ENCODE peak calls at places on chromosome 21, in eight cellular contexts. M, V, I, P, Q, N, T and O are unnamed samples.

GRCh38 chr21:45938811-45939520 is 42.6 kb upstream of the COL6A1 start:
- DNase-seq in M (no peak), V (no peak), I (no peak), P (no peak), Q (no peak), N (no peak), T (no peak), O (no peak)

GRCh38 chr21:44965251-44966022 is 25.6 kb downstream of the SLX9 start:
- DNase-seq in M (no peak), V (peak), I (no peak), P (no peak), Q (peak), N (peak), T (no peak), O (peak)

GRCh38 chr21:41425954-41426655 is at the start of gene MX1:
- DNase-seq in M (peak), V (peak), I (peak), P (peak), Q (no peak), N (no peak), T (peak), O (peak)

GRCh38 chr21:37341254-37341960 is 25.2 kb upstream of the DYRK1A start:
- DNase-seq in M (no peak), V (no peak), I (no peak), P (no peak), Q (no peak), N (no peak), T (no peak), O (no peak)

GRCh38 chr21:41316641-41317392 is at the start of gene FAM3B:
- DNase-seq in M (peak), V (no peak), I (no peak), P (no peak), Q (no peak), N (no peak), T (no peak), O (no peak)

GRCh38 chr21:26280715-26281310 is 110.2 kb upstream of the APP start:
- DNase-seq in M (no peak), V (peak), I (no peak), P (no peak), Q (no peak), N (no peak), T (no peak), O (no peak)

GRCh38 chr21:44353200-44353970 is at the start of gene TRPM2:
- DNase-seq in M (no peak), V (no peak), I (peak), P (no peak), Q (no peak), N (peak), T (peak), O (peak)

GRCh38 chr21:45128613-45129226 is 54.3 kb downstream of the ADARB1 start:
- DNase-seq in M (no peak), V (peak), I (peak), P (peak), Q (no peak), N (peak), T (peak), O (peak)

GRCh38 chr21:31366825-31367224 is 22.8 kb upstream of the TIAM1 start:
- DNase-seq in M (no peak), V (peak), I (no peak), P (no peak), Q (no peak), N (no peak), T (no peak), O (no peak)

GRCh38 chr21:34875830-34876229 is 173.3 kb downstream of the RUNX1 start:
- DNase-seq in M (no peak), V (no peak), I (no peak), P (no peak), Q (no peak), N (no peak), T (no peak), O (no peak)

GRCh38 chr21:43762303-43763128 is 13.6 kb downstream of the CSTB start:
- DNase-seq in M (no peak), V (no peak), I (no peak), P (no peak), Q (no peak), N (no peak), T (no peak), O (no peak)

GRCh38 chr21:15744926-15745325 is 15.1 kb downstream of the USP25 start:
- DNase-seq in M (no peak), V (no peak), I (no peak), P (no peak), Q (no peak), N (no peak), T (no peak), O (no peak)

GRCh38 chr21:33075596-33076195 is 5.8 kb downstream of the OLIG1 start:
- DNase-seq in M (no peak), V (no peak), I (no peak), P (no peak), Q (no peak), N (no peak), T (no peak), O (no peak)

GRCh38 chr21:38916214-38916964 is 110.7 kb downstream of the ETS2 start:
- DNase-seq in M (no peak), V (no peak), I (no peak), P (no peak), Q (no peak), N (no peak), T (no peak), O (no peak)

GRCh38 chr21:25984538-25984937 is 186.0 kb downstream of the APP start:
- DNase-seq in M (no peak), V (no peak), I (no peak), P (no peak), Q (no peak), N (no peak), T (no peak), O (no peak)

GRCh38 chr21:42586406-42586805 is 67.0 kb upstream of the PDE9A start:
- DNase-seq in M (no peak), V (no peak), I (no peak), P (no peak), Q (no peak), N (no peak), T (no peak), O (no peak)

GRCh38 chr21:33816148-33816547 is 99.5 kb downstream of the ATP5PO start:
- DNase-seq in M (no peak), V (no peak), I (no peak), P (no peak), Q (no peak), N (no peak), T (no peak), O (no peak)

GRCh38 chr21:43866659-43867331 is 1.8 kb downstream of the AGPAT3 start:
- DNase-seq in M (no peak), V (no peak), I (peak), P (peak), Q (no peak), N (no peak), T (no peak), O (peak)

GRCh38 chr21:41847066-41847804 is 31.9 kb downstream of the PRDM15 start:
- DNase-seq in M (no peak), V (no peak), I (no peak), P (no peak), Q (no peak), N (no peak), T (no peak), O (no peak)

GRCh38 chr21:35829014-35829525 is 231.3 kb downstream of the SETD4 start:
- DNase-seq in M (no peak), V (no peak), I (no peak), P (no peak), Q (no peak), N (no peak), T (no peak), O (no peak)

GRCh38 chr21:33348728-33349127 is 24.0 kb downstream of the IFNAR1 start:
- DNase-seq in M (no peak), V (no peak), I (no peak), P (no peak), Q (no peak), N (no peak), T (no peak), O (no peak)

GRCh38 chr21:18151046-18151445 is 93.6 kb upstream of the CHODL start:
- DNase-seq in M (no peak), V (no peak), I (no peak), P (no peak), Q (no peak), N (no peak), T (no peak), O (no peak)

GRCh38 chr21:29725025-29725736 is 214.6 kb downstream of the GRIK1 start:
- DNase-seq in M (no peak), V (no peak), I (no peak), P (no peak), Q (no peak), N (no peak), T (no peak), O (no peak)

GRCh38 chr21:42174173-42174572 is 44.8 kb upstream of the ABCG1 start:
- DNase-seq in M (no peak), V (peak), I (no peak), P (no peak), Q (no peak), N (no peak), T (no peak), O (no peak)

GRCh38 chr21:32806810-32807386 is 35.3 kb upstream of the PAXBP1 start:
- DNase-seq in M (no peak), V (peak), I (no peak), P (no peak), Q (no peak), N (peak), T (no peak), O (no peak)

GRCh38 chr21:36079010-36079649 is 9.3 kb downstream of the CBR1 start:
- DNase-seq in M (no peak), V (peak), I (peak), P (no peak), Q (no peak), N (no peak), T (no peak), O (peak)

GRCh38 chr21:28971171-28971570 is 21.5 kb downstream of the LTN1 start:
- DNase-seq in M (no peak), V (no peak), I (no peak), P (no peak), Q (no peak), N (no peak), T (no peak), O (no peak)

GRCh38 chr21:30674312-30674711 is 31.6 kb downstream of the KRTAP20-3 start:
- DNase-seq in M (no peak), V (no peak), I (no peak), P (no peak), Q (no peak), N (no peak), T (no peak), O (no peak)

GRCh38 chr21:14901482-14901958 is 163.3 kb downstream of the NRIP1 start:
- DNase-seq in M (no peak), V (peak), I (no peak), P (no peak), Q (no peak), N (no peak), T (peak), O (no peak)